ENCODE peak calls at places on chromosomes 11 and 22, in ten cellular contexts. N, M, H, C, R, G, S, O, Z and D are unnamed samples.

GRCh38 chr11:82771781-82772180 is 38.1 kb upstream of the FAM181B start:
- DNase-seq in N (no peak), M (no peak), H (no peak), C (no peak), R (no peak), G (no peak), S (no peak), O (no peak), Z (no peak), D (no peak)

GRCh38 chr11:78037056-78037455 is 14.0 kb upstream of the KCTD14 start:
- DNase-seq in N (no peak), M (peak), H (peak), C (no peak), R (no peak), G (no peak), S (no peak), O (peak), Z (no peak), D (no peak)

GRCh38 chr22:40238425-40239344 is 61.0 kb downstream of the TNRC6B start:
- DNase-seq in N (peak), M (peak), H (no peak), C (peak), R (peak), G (peak), S (no peak), O (peak), Z (peak), D (no peak)

GRCh38 chr22:31055322-31056159 is 25.6 kb upstream of the SMTN start:
- DNase-seq in N (peak), M (peak), H (peak), C (peak), R (peak), G (peak), S (peak), O (peak), Z (peak), D (no peak)

GRCh38 chr22:31681625-31682345 is 19.8 kb upstream of the PISD start:
- DNase-seq in N (peak), M (peak), H (no peak), C (peak), R (peak), G (peak), S (no peak), O (no peak), Z (peak), D (no peak)

GRCh38 chr22:42680648-42681047 is 31.5 kb upstream of the CYB5R3 start:
- DNase-seq in N (peak), M (peak), H (no peak), C (peak), R (peak), G (peak), S (no peak), O (peak), Z (peak), D (no peak)

GRCh38 chr22:36104988-36105387 is 55.6 kb downstream of the APOL3 start:
- DNase-seq in N (no peak), M (no peak), H (no peak), C (peak), R (peak), G (peak), S (no peak), O (no peak), Z (no peak), D (no peak)

GRCh38 chr11:126158054-126158791 is 53.2 kb downstream of the RPUSD4 start:
- DNase-seq in N (no peak), M (no peak), H (no peak), C (no peak), R (no peak), G (no peak), S (no peak), O (no peak), Z (no peak), D (no peak)

GRCh38 chr11:19472679-19473078 is 231.9 kb upstream of the E2F8 start:
- DNase-seq in N (no peak), M (no peak), H (no peak), C (no peak), R (no peak), G (peak), S (no peak), O (no peak), Z (peak), D (no peak)

GRCh38 chr11:62611705-62612365 is 740 bp downstream of the EML3 start:
- DNase-seq in N (peak), M (peak), H (peak), C (peak), R (peak), G (peak), S (no peak), O (peak), Z (peak), D (peak)

GRCh38 chr11:124676386-124676785 is 2.7 kb downstream of the SPA17 start:
- DNase-seq in N (peak), M (peak), H (peak), C (peak), R (peak), G (peak), S (no peak), O (no peak), Z (peak), D (no peak)

GRCh38 chr11:61274084-61274483 is 21.0 kb downstream of the VWCE start:
- DNase-seq in N (no peak), M (no peak), H (no peak), C (no peak), R (no peak), G (no peak), S (no peak), O (no peak), Z (no peak), D (no peak)

GRCh38 chr11:3148990-3149851 is 15.9 kb downstream of the OSBPL5 start:
- DNase-seq in N (no peak), M (no peak), H (no peak), C (no peak), R (no peak), G (no peak), S (no peak), O (no peak), Z (no peak), D (no peak)

GRCh38 chr11:65150513-65151271 is 16.4 kb upstream of the SYVN1 start:
- DNase-seq in N (peak), M (peak), H (peak), C (peak), R (peak), G (peak), S (no peak), O (peak), Z (peak), D (peak)

GRCh38 chr22:38956551-38956950 is 858 bp upstream of the APOBEC3A start:
- DNase-seq in N (no peak), M (no peak), H (no peak), C (no peak), R (no peak), G (no peak), S (no peak), O (no peak), Z (no peak), D (no peak)

DNA sequence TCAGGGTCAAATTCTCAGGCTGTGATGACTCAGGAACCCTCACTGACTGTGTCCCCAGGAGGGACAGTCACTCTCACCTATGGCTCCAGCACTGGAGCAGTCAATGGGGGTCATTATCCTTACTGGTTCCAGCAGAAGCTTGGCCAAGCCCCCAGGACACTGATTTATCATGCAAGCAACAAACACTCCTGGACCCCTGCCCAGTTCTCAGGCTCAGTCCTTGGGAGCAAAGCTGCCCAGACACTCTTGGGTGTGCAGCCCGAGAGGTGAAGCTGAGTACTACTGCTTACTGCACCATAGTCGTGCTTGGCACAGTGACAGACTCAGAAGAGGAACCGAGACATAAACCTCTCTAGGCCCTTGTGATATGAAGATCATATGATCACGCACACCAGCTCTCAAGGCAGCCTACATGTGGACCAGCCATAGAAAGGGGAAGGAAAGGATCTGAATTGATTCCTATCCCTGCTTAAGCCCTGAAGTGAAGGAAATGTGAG is 58.2 kb downstream of the ZNF280B start:
- DNase-seq in N (no peak), M (peak), H (peak), C (no peak), R (no peak), G (peak), S (no peak), O (no peak), Z (no peak), D (no peak)
- TF ChIP-seq CTCF in N (no peak), M (no peak), H (no peak), C (no peak), R (no peak), G (no peak), S (no peak), O (no peak), Z (no peak), D (no peak)

GRCh38 chr11:129895126-129896041 is at the start of gene NFRKB:
- DNase-seq in N (peak), M (peak), H (peak), C (peak), R (peak), G (peak), S (peak), O (peak), Z (peak), D (peak)
- TF ChIP-seq CTCF in N (no peak), M (no peak), H (no peak), C (no peak), R (no peak), G (no peak), S (no peak), O (no peak), Z (no peak), D (no peak)

GRCh38 chr11:73239111-73239521 is 21.0 kb downstream of the P2RY2 start:
- DNase-seq in N (no peak), M (peak), H (no peak), C (no peak), R (no peak), G (no peak), S (no peak), O (no peak), Z (no peak), D (no peak)

GRCh38 chr11:73241300-73241699 is 23.2 kb downstream of the P2RY2 start:
- DNase-seq in N (no peak), M (no peak), H (no peak), C (no peak), R (no peak), G (no peak), S (no peak), O (no peak), Z (no peak), D (no peak)

GRCh38 chr11:73242291-73243092 is 24.4 kb downstream of the P2RY2 start:
- DNase-seq in N (peak), M (peak), H (peak), C (peak), R (peak), G (peak), S (peak), O (peak), Z (peak), D (peak)

GRCh38 chr11:73239571-73240189 is 21.6 kb downstream of the P2RY2 start:
- DNase-seq in N (no peak), M (no peak), H (no peak), C (no peak), R (no peak), G (no peak), S (no peak), O (no peak), Z (no peak), D (no peak)

GRCh38 chr11:73240190-73240781 is 22.2 kb downstream of the P2RY2 start:
- DNase-seq in N (peak), M (peak), H (no peak), C (peak), R (peak), G (peak), S (no peak), O (no peak), Z (peak), D (no peak)
- TF ChIP-seq CTCF in N (no peak), M (no peak), H (no peak), C (no peak), R (peak), G (no peak), S (no peak), O (no peak), Z (no peak), D (no peak)

GRCh38 chr22:47053865-47054185 is 291.4 kb downstream of the TBC1D22A start:
- DNase-seq in N (peak), M (no peak), H (no peak), C (peak), R (peak), G (peak), S (no peak), O (no peak), Z (peak), D (no peak)

GRCh38 chr22:47053013-47053864 is 290.8 kb downstream of the TBC1D22A start:
- DNase-seq in N (no peak), M (no peak), H (no peak), C (no peak), R (no peak), G (no peak), S (no peak), O (no peak), Z (no peak), D (peak)

GRCh38 chr22:47051435-47052175 is 289.2 kb downstream of the TBC1D22A start:
- DNase-seq in N (no peak), M (no peak), H (no peak), C (no peak), R (no peak), G (no peak), S (no peak), O (no peak), Z (no peak), D (no peak)

GRCh38 chr22:47050601-47051051 is 288.2 kb downstream of the TBC1D22A start:
- DNase-seq in N (no peak), M (no peak), H (no peak), C (no peak), R (no peak), G (no peak), S (no peak), O (no peak), Z (no peak), D (no peak)

GRCh38 chr22:47052236-47053012 is 290.0 kb downstream of the TBC1D22A start:
- DNase-seq in N (no peak), M (no peak), H (no peak), C (no peak), R (no peak), G (no peak), S (no peak), O (no peak), Z (no peak), D (no peak)
- TF ChIP-seq CTCF in N (no peak), M (no peak), H (no peak), C (no peak), R (no peak), G (no peak), S (no peak), O (no peak), Z (no peak), D (no peak)